ENCODE peak calls at places on chromosomes 11 and 22, in six cellular contexts. V is neuronal stem cell, O is H1, S is IMR-90, H is mesenchymal stem cell, A is trophoblast cell. P is an unnamed sample.

GRCh38 chr11:112478806-112479205 is 218.1 kb upstream of the PLET1 start:
- DNase-seq in V (no peak), O (no peak), S (no peak), H (no peak), A (no peak), P (no peak)

GRCh38 chr11:107184936-107185335 is 166.7 kb upstream of the GUCY1A2 start:
- DNase-seq in V (no peak), O (no peak), S (no peak), H (no peak), A (no peak), P (no peak)

GRCh38 chr22:19686946-19687345 is 27.4 kb upstream of the SEPTIN5 start:
- DNase-seq in V (no peak), O (no peak), S (no peak), H (no peak), A (no peak), P (no peak)

GRCh38 chr11:44079376-44079775 is 13.3 kb downstream of the ACCS start:
- DNase-seq in V (no peak), O (no peak), S (no peak), H (no peak), A (no peak), P (no peak)

GRCh38 chr22:29593923-29594322 is 9.5 kb upstream of the NF2 start:
- DNase-seq in V (no peak), O (no peak), S (no peak), H (no peak), A (no peak), P (no peak)

GRCh38 chr11:10770626-10771254 is 19.7 kb downstream of the CTR9 start:
- DNase-seq in V (peak; percentile 20), O (no peak), S (peak; percentile 55), H (peak; percentile 67), A (peak; percentile 38), P (no peak)

GRCh38 chr22:37676691-37677627 is 1.5 kb downstream of the LGALS1 start:
- DNase-seq in V (peak; percentile 74), O (peak; percentile 78), S (peak; percentile 98), H (peak; percentile 98), A (peak; percentile 91), P (peak; percentile 97)

GRCh38 chr11:114172055-114172861 is 112.7 kb downstream of the ZBTB16 start:
- DNase-seq in V (no peak), O (no peak), S (no peak), H (no peak), A (no peak), P (no peak)

GRCh38 chr22:30541979-30542810 is 4.3 kb downstream of the SEC14L6 start:
- DNase-seq in V (peak; percentile 24), O (no peak), S (no peak), H (peak; percentile 2), A (no peak), P (peak; percentile 62)

GRCh38 chr22:42947211-42947990 is 67.5 kb downstream of the PACSIN2 start:
- DNase-seq in V (peak; percentile 43), O (no peak), S (peak; percentile 41), H (peak; percentile 67), A (no peak), P (peak; percentile 41)

GRCh38 chr22:32700186-32700882 is 101.2 kb upstream of the TIMP3 start:
- DNase-seq in V (no peak), O (no peak), S (peak; percentile 58), H (peak; percentile 75), A (peak; percentile 35), P (no peak)

GRCh38 chr11:71268706-71269321 is 16.4 kb upstream of the SHANK2 start:
- DNase-seq in V (no peak), O (no peak), S (no peak), H (no peak), A (no peak), P (peak; percentile 15)

GRCh38 chr22:44181033-44181911 is 547 bp downstream of the PARVG start:
- DNase-seq in V (no peak), O (no peak), S (no peak), H (no peak), A (no peak), P (no peak)

GRCh38 chr11:70661763-70662501 is 263.6 kb downstream of the CTTN start:
- DNase-seq in V (peak; percentile 43), O (no peak), S (peak; percentile 43), H (peak; percentile 54), A (no peak), P (peak; percentile 59)

GRCh38 chr11:44016129-44016528 is 31.7 kb upstream of the ACCSL start:
- DNase-seq in V (no peak), O (no peak), S (peak; percentile 67), H (peak; percentile 89), A (no peak), P (peak; percentile 22)

GRCh38 chr11:26017903-26018750 is 313.8 kb upstream of the ANO3 start:
- DNase-seq in V (no peak), O (no peak), S (no peak), H (no peak), A (no peak), P (no peak)

GRCh38 chr22:42277988-42278776 is 7.7 kb upstream of the TCF20 start:
- DNase-seq in V (no peak), O (no peak), S (no peak), H (no peak), A (peak; percentile 77), P (no peak)

GRCh38 chr11:36304349-36304748 is 8.3 kb downstream of the PRR5L start:
- DNase-seq in V (no peak), O (no peak), S (peak; percentile 20), H (peak; percentile 19), A (no peak), P (no peak)

GRCh38 chr22:46749682-46750529 is 11.9 kb upstream of the CERK start:
- DNase-seq in V (no peak), O (no peak), S (no peak), H (no peak), A (no peak), P (no peak)

GRCh38 chr11:107561688-107562087 is 3.8 kb downstream of the ALKBH8 start:
- DNase-seq in V (no peak), O (no peak), S (peak; percentile 34), H (peak; percentile 49), A (peak; percentile 82), P (no peak)

GRCh38 chr11:66686801-66687750 is 9.4 kb upstream of the RBM4B start:
- DNase-seq in V (no peak), O (no peak), S (no peak), H (no peak), A (peak; percentile 19), P (no peak)

GRCh38 chr11:68296344-68297051 is 15.9 kb upstream of the LRP5 start:
- DNase-seq in V (no peak), O (no peak), S (no peak), H (no peak), A (no peak), P (no peak)

GRCh38 chr11:18171377-18172000 is 1.1 kb upstream of the MRGPRX4 start:
- DNase-seq in V (peak; percentile 6), O (no peak), S (no peak), H (peak; percentile 14), A (no peak), P (peak; percentile 56)

GRCh38 chr11:36132940-36133339 is 156.3 kb downstream of the COMMD9 start:
- DNase-seq in V (no peak), O (no peak), S (peak; percentile 41), H (no peak), A (no peak), P (no peak)

GRCh38 chr11:59053387-59053786 is 32.7 kb upstream of the GLYATL1B start:
- DNase-seq in V (peak; percentile 57), O (peak; percentile 25), S (peak; percentile 49), H (peak; percentile 61), A (peak; percentile 52), P (peak; percentile 62)

GRCh38 chr22:26658671-26659478 is 1.5 kb downstream of the MIAT start:
- DNase-seq in V (peak; percentile 72), O (peak; percentile 85), S (peak; percentile 97), H (peak; percentile 92), A (no peak), P (peak; percentile 96)
- H3K9ac ChIP-seq in V (peak overlapping the region; percentile 47), O (no peak overlapping the region), S (no peak overlapping the region), H (peak overlapping the region; percentile 22), A (no peak overlapping the region), P (no peak overlapping the region)

GRCh38 chr11:15849265-15849664 is 507.1 kb downstream of the SOX6 start:
- DNase-seq in V (no peak), O (no peak), S (no peak), H (no peak), A (no peak), P (no peak)
- H3K14ac ChIP-seq in V (no peak overlapping the region), O (no peak overlapping the region), S (no peak overlapping the region), H (no peak overlapping the region), A (no peak overlapping the region), P (no peak overlapping the region)

DNA sequence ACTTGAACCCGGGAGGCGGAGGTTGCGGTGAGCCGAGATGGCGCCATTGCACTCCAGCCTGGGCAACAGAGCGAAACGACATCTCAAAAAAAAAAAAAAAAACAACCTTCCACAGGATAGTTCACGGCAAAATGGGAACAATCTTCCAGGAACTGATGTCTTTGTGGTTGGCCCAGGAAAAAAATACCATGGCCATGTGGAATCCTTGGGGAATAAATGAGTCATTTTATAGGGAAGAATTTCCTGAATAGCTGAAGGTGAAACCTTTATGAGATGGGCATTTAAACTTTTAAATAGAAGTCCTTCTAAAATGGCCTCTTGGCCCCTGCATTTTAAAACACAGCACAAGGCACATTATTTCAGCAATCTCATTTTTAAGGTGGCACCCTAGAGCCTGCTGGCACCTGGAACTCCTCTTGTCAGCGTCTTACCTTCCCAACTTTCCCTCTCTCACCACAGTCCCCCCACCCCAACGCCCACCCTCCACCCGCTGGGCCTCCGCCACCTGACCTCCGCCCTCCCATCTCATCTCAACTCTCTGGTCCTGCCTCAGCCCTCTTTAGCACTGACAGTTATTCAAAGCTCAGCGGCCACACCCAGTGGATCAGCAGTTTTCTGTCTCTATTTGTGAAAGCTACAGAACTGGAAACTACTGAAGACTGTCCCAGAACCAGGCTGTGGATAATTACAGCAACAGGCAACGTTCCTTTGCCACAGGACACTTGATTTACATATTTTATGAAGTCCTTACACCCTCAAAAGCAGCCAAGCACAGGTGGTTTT is 43.1 kb downstream of the SCGB1A1 start:
- DNase-seq in V (no peak), O (no peak), S (peak; percentile 38), H (peak; percentile 69), A (no peak), P (no peak)
- H3K9ac ChIP-seq in V (no peak overlapping the region), O (no peak overlapping the region), S (no peak overlapping the region), H (peak overlapping the region; percentile 62), A (no peak overlapping the region), P (no peak overlapping the region)

DNA sequence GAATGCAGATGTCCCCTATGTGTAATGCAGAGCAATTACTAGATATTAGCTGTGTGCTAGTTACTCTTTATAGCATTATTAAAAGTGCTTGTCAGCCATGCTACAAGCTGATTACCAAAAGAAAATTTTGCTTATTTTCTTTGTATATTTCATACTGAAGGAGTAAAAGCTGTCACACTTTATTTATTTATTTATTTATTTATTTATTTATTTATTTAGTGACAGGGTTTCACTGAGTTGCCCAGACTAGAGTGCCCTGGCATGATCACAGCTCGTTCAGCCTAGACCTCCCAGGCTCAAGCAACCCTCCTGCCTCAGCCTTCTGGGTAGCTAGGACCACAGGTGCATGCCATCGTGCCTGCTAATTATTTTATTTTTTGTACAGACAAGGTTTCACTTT is 4.3 kb upstream of the MTNR1B start:
- DNase-seq in V (no peak), O (no peak), S (no peak), H (no peak), A (no peak), P (no peak)
- H3K14ac ChIP-seq in V (no peak overlapping the region), O (no peak overlapping the region), S (no peak overlapping the region), H (no peak overlapping the region), A (no peak overlapping the region), P (no peak overlapping the region)